ENCODE peak calls at places on chromosomes 6 and 20, in ten cellular contexts. E, N, Y, Q, M, L, W, B, C and K are unnamed samples.
A peak's percentile ranks its signal among the peaks of the same experiment; 100 is the strongest.

GRCh38 chr20:6818033-6818808 is 50.7 kb downstream of the BMP2 start:
- DNase-seq in W (no peak), L (no peak), B (peak; percentile 77), Q (no peak), Y (no peak), C (no peak), M (peak; percentile 38), E (no peak), N (peak; percentile 45), K (no peak)

GRCh38 chr6:13754644-13755043 is 43.0 kb upstream of the RANBP9 start:
- DNase-seq in E (no peak), L (no peak), B (no peak), W (no peak), C (no peak), N (no peak), Q (no peak), M (no peak), Y (no peak), K (no peak)

GRCh38 chr6:3696525-3696924 is 55.0 kb downstream of the PXDC1 start:
- DNase-seq in Q (no peak), C (no peak), N (no peak), E (no peak), L (no peak), W (peak; percentile 78), B (no peak), M (no peak), Y (no peak), K (no peak)

GRCh38 chr6:104613416-104614001 is 246.2 kb downstream of the HACE1 start:
- DNase-seq in M (no peak), Q (no peak), L (no peak), E (no peak), C (no peak), B (no peak), W (no peak), Y (no peak), N (no peak), K (no peak)

GRCh38 chr20:8663424-8663823 is 405.5 kb upstream of the PLCB4 start:
- DNase-seq in Q (no peak), L (no peak), B (no peak), W (no peak), Y (no peak), E (no peak), M (no peak), C (no peak), N (no peak), K (no peak)

GRCh38 chr6:24359640-24360454 is 2.0 kb upstream of the DCDC2 start:
- DNase-seq in Q (peak; percentile 70), N (peak; percentile 93), M (peak; percentile 86), L (peak; percentile 87), B (peak; percentile 97), Y (peak; percentile 72), E (peak; percentile 66), W (peak; percentile 64), C (peak; percentile 74), K (peak; percentile 63)

GRCh38 chr20:39136145-39136544 is 174.0 kb downstream of the DHX35 start:
- DNase-seq in Q (no peak), L (no peak), C (no peak), Y (no peak), W (no peak), E (no peak), M (no peak), N (no peak), B (no peak), K (no peak)

GRCh38 chr6:101296184-101296583 is 97.3 kb upstream of the GRIK2 start:
- DNase-seq in L (no peak), W (peak; percentile 15), N (no peak), M (no peak), E (no peak), C (no peak), B (no peak), Q (peak; percentile 55), Y (no peak), K (no peak)

GRCh38 chr6:56891754-56892153 is 63.2 kb upstream of the BEND6 start:
- DNase-seq in Y (no peak), N (no peak), B (peak; percentile 66), C (no peak), W (no peak), M (no peak), L (no peak), E (no peak), Q (no peak), K (no peak)

GRCh38 chr20:63475209-63475608 is 2.8 kb upstream of the KCNQ2 start:
- DNase-seq in N (peak; percentile 77), Q (no peak), Y (no peak), M (peak; percentile 85), L (no peak), B (peak; percentile 87), C (no peak), E (no peak), W (peak; percentile 6), K (no peak)

GRCh38 chr20:10992776-10993175 is 319.0 kb upstream of the JAG1 start:
- DNase-seq in W (peak; percentile 53), Y (no peak), M (no peak), E (no peak), B (no peak), N (no peak), C (no peak), L (no peak), Q (no peak), K (no peak)

GRCh38 chr20:44405785-44406571 is 50.5 kb downstream of the HNF4A start:
- DNase-seq in W (no peak), Y (no peak), C (no peak), L (peak; percentile 32), E (no peak), Q (no peak), B (no peak), M (no peak), N (no peak), K (no peak)
- H3K4me1 ChIP-seq in W (no peaks in the 10 kb centered on the region), Y (peaks cover 45% of the 10 kb centered on the region), C (no peaks in the 10 kb centered on the region), L (no peaks in the 10 kb centered on the region), E (no peaks in the 10 kb centered on the region), Q (peaks cover 6% of the 10 kb centered on the region), B (peaks cover 23% of the 10 kb centered on the region), M (no peaks in the 10 kb centered on the region), N (no peaks in the 10 kb centered on the region), K (peaks cover 2% of the 10 kb centered on the region)

DNA sequence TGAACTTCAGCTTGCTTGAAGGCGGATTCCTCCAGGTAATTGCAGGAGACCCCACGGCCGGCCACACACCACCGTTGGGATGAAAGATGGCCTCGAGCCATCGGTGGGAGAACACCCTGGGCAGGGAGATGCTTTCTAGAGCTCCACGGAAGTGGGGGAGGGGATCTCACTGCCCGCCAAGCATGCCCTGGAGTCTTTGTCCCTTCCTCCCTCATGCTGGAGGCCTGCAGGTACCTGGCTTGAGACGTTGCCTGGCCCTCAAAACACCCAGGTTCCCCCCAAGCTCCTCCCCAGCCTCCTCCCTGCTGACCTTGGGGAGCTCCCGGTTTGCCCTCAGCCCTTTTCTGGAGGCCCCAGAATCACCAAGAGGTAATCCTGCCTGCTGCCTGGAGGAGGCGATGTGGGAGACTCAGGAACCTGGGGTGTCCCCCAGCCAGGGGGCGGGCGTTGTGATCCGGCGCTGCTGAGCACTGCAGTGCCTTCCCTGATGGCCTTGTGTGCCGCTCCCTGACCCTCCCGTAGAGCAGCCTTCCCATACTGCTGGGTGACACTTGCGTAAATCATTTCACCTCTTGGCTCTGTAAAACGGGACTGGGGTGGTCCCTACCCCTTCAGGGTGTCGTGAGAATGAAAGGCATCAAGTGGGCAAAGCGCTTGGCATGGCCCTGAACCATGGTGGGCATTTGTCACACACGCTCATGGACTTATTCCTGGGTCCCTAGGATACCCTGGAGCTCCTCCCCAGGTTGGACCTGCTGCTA is 91.4 kb downstream of the CEBPB start:
- DNase-seq in M (no peak), N (peak; percentile 74), Y (no peak), Q (no peak), C (no peak), E (peak; percentile 14), W (no peak), B (peak; percentile 86), L (no peak), K (no peak)
- H3K4me1 ChIP-seq in M (peaks cover 5% of the 10 kb centered on the region), N (no peaks in the 10 kb centered on the region), Y (peaks cover 69% of the 10 kb centered on the region), Q (peaks cover 71% of the 10 kb centered on the region), C (no peaks in the 10 kb centered on the region), E (peaks cover 66% of the 10 kb centered on the region), W (peaks cover 39% of the 10 kb centered on the region), B (no peaks in the 10 kb centered on the region), L (no peaks in the 10 kb centered on the region), K (no peaks in the 10 kb centered on the region)

GRCh38 chr6:165645919-165646318 is 17.1 kb downstream of the PDE10A start:
- DNase-seq in W (no peak), C (no peak), E (no peak), N (no peak), B (no peak), M (no peak), L (no peak), Y (no peak), Q (no peak), K (peak; percentile 40)

GRCh38 chr6:165649152-165649551 is 13.9 kb downstream of the PDE10A start:
- DNase-seq in N (no peak), Y (no peak), L (no peak), C (no peak), W (no peak), E (no peak), M (no peak), Q (no peak), B (no peak), K (peak; percentile 18)

GRCh38 chr6:165644586-165645266 is 18.3 kb downstream of the PDE10A start:
- DNase-seq in C (no peak), N (no peak), E (no peak), Y (no peak), Q (no peak), W (no peak), B (no peak), M (no peak), L (no peak), K (no peak)

GRCh38 chr6:165647041-165647440 is 16.0 kb downstream of the PDE10A start:
- DNase-seq in B (no peak), C (no peak), M (no peak), W (no peak), N (no peak), E (no peak), L (no peak), Q (no peak), Y (no peak), K (no peak)

DNA sequence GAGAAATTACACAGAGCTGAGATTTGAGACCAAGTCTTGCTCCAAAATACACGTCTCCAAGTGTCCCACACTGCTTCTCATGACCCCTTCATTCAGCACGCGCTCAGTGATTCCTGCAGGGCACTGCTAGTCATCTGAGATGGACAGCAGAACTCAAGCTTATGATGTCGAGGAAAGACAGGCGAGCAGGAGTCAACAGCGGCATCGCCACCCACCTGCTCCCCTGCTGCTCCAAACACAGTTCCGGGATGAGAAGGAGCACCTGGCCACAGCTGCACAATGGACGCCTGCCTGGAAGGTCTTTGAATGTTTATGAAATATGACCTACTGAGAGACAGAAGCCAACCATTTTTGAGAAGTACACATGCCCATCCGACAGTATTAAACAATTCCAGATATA is 16.6 kb downstream of the PDE10A start:
- DNase-seq in C (no peak), W (no peak), N (no peak), Y (no peak), E (no peak), B (no peak), M (no peak), L (no peak), Q (no peak), K (no peak)
- H3K4me1 ChIP-seq in C (no peaks in the 10 kb centered on the region), W (no peaks in the 10 kb centered on the region), N (peaks cover 2% of the 10 kb centered on the region), Y (peaks cover 17% of the 10 kb centered on the region), E (no peaks in the 10 kb centered on the region), B (peaks cover 3% of the 10 kb centered on the region), M (peaks cover 14% of the 10 kb centered on the region), L (no peaks in the 10 kb centered on the region), Q (no peaks in the 10 kb centered on the region), K (no peaks in the 10 kb centered on the region)

DNA sequence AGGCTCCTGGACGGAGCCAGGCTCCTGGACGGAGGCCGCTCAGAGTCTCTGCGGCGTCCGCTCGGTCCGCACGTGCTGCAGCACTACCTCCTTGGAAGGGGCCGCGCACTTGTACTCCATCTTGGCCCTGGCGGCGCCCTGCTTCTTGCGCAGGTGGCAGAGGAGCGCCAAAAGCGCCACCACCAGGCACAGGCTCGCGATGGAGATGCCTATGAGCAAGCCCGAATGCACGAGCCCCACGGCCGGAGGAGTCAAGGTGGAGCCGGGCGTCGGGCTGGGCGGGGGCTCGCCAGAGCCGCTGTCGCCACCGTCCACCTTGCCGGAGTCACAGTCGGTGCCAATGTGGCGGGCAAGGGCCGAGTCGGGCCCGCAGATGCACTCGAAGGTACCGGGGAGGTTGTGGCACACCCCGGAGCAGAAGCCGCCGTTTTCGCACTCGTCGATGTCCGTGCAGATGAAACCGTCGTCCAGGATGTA is 1.7 kb downstream of the THBD start:
- DNase-seq in E (peak; percentile 39), N (peak; percentile 74), L (no peak), W (no peak), M (no peak), B (peak; percentile 82), Y (peak; percentile 46), C (no peak), Q (no peak), K (no peak)
- H3K4me1 ChIP-seq in E (peaks cover 18% of the 10 kb centered on the region), N (peaks cover 8% of the 10 kb centered on the region), L (peaks cover 6% of the 10 kb centered on the region), W (no peaks in the 10 kb centered on the region), M (peaks cover 4% of the 10 kb centered on the region), B (peaks cover 2% of the 10 kb centered on the region), Y (peaks cover 83% of the 10 kb centered on the region), C (no peaks in the 10 kb centered on the region), Q (peaks cover 71% of the 10 kb centered on the region), K (no peaks in the 10 kb centered on the region)